ENCODE peak calls at places on chromosomes 3 and 15, in six cellular contexts. O is GDM1, L is HFFc6, S is posterior cingulate gyrus, F is NCI-H1417, A is T-helper 2 cell. Y is an unnamed sample.

GRCh38 chr3:129122697-129123055 is 1.1 kb upstream of the RAB43 start:
- DNase-seq in S (no peak), A (no peak), O (no peak), F (no peak), L (no peak), Y (no peak)

GRCh38 chr15:45588199-45588910 is 1.2 kb downstream of the BLOC1S6 start:
- DNase-seq in S (no peak), L (no peak), F (no peak), O (no peak), A (no peak), Y (no peak)

GRCh38 chr15:101050647-101051290 is 131.6 kb downstream of the LRRK1 start:
- DNase-seq in O (no peak), L (no peak), S (no peak), A (no peak), F (no peak), Y (no peak)

GRCh38 chr3:24573576-24573975 is 78.9 kb upstream of the THRB start:
- DNase-seq in L (no peak), A (no peak), S (no peak), F (no peak), O (no peak), Y (no peak)

GRCh38 chr15:77623878-77624524 is 8.7 kb downstream of the LINGO1 start:
- DNase-seq in F (no peak), L (no peak), S (no peak), A (no peak), O (no peak), Y (no peak)

GRCh38 chr15:52491460-52491859 is 37.2 kb downstream of the MYO5A start:
- DNase-seq in A (no peak), F (no peak), S (no peak), L (peak), O (no peak), Y (no peak)

GRCh38 chr15:55990986-55991385 is 2.4 kb downstream of the NEDD4 start:
- DNase-seq in L (no peak), F (no peak), O (no peak), S (no peak), A (no peak), Y (no peak)

GRCh38 chr3:58331593-58332152 is 1.0 kb upstream of the PXK start:
- DNase-seq in F (no peak), A (no peak), L (no peak), S (no peak), O (no peak), Y (no peak)

GRCh38 chr15:50653156-50653743 is 33.3 kb downstream of the TRPM7 start:
- DNase-seq in L (no peak), A (no peak), F (no peak), O (no peak), S (no peak), Y (no peak)

GRCh38 chr15:89122532-89123525 is 34.6 kb downstream of the ABHD2 start:
- DNase-seq in S (no peak), L (peak), F (peak), A (no peak), O (no peak), Y (no peak)

GRCh38 chr3:194255252-194256039 is 95.7 kb downstream of the CPN2 start:
- DNase-seq in A (no peak), O (peak), F (no peak), S (no peak), L (no peak), Y (peak)

GRCh38 chr15:41424809-41425208 is 7.9 kb downstream of the RTF1 start:
- DNase-seq in A (no peak), S (no peak), O (no peak), L (no peak), F (no peak), Y (no peak)

GRCh38 chr15:63497642-63498100 is 6.7 kb upstream of the USP3 start:
- DNase-seq in L (no peak), A (peak), F (no peak), S (no peak), O (peak), Y (peak)

GRCh38 chr3:128426128-128426921 is 40.4 kb downstream of the DNAJB8 start:
- DNase-seq in L (no peak), F (no peak), S (no peak), O (peak), A (peak), Y (peak)

GRCh38 chr3:43503067-43503728 is 118.6 kb downstream of the ANO10 start:
- DNase-seq in L (peak), F (peak), S (no peak), O (no peak), A (no peak), Y (no peak)

GRCh38 chr3:179297971-179298725 is 24.7 kb upstream of the ZNF639 start:
- DNase-seq in S (no peak), A (no peak), L (no peak), F (no peak), O (no peak), Y (no peak)

GRCh38 chr3:64392001-64392400 is 166.7 kb upstream of the PRICKLE2 start:
- DNase-seq in L (peak), S (no peak), A (no peak), F (no peak), O (no peak), Y (no peak)

GRCh38 chr3:100189444-100189964 is 71.3 kb upstream of the TBC1D23 start:
- DNase-seq in A (no peak), S (no peak), L (no peak), F (no peak), O (no peak), Y (no peak)

GRCh38 chr3:128427175-128427857 is 39.4 kb downstream of the DNAJB8 start:
- DNase-seq in S (no peak), F (no peak), L (no peak), O (no peak), A (no peak), Y (no peak)

GRCh38 chr3:12489832-12490231 is 5.6 kb downstream of the TSEN2 start:
- DNase-seq in F (no peak), S (no peak), A (no peak), L (no peak), O (no peak), Y (no peak)

GRCh38 chr3:134061401-134061800 is 31.7 kb upstream of the SLCO2A1 start:
- DNase-seq in O (no peak), A (no peak), L (no peak), F (no peak), S (no peak), Y (no peak)

GRCh38 chr15:91965501-91966180 is 112.1 kb downstream of the SLCO3A1 start:
- DNase-seq in S (no peak), L (peak), O (no peak), F (peak), A (no peak), Y (no peak)

GRCh38 chr15:67736810-67737209 is 88.5 kb upstream of the SKOR1 start:
- DNase-seq in L (no peak), O (no peak), F (no peak), S (no peak), A (no peak), Y (no peak)

GRCh38 chr3:58188173-58188564 is 22.6 kb downstream of the DNASE1L3 start:
- DNase-seq in L (peak), F (no peak), O (no peak), A (no peak), S (no peak), Y (no peak)

GRCh38 chr15:61556037-61556648 is 327.0 kb upstream of the RORA start:
- DNase-seq in L (no peak), A (no peak), O (no peak), F (no peak), S (no peak), Y (no peak)

GRCh38 chr3:106184540-106185457 is 316.0 kb upstream of the CBLB start:
- DNase-seq in O (no peak), L (no peak), A (no peak), S (no peak), F (no peak), Y (no peak)